ENCODE peak calls at places on chromosome 6, in eight cellular contexts. Y is T-helper 17 cell; G is cardiac muscle cell; D is hypothalamus; F is stimulated activated CD8-positive, alpha-beta memory T cell treated with anti-CD3 and anti-CD28 coated beads, Interleukin-15, amount 100 ng/mL, for 24 hours; J is KBM-7; U is SIG-M5; L is stimulated activated CD4-positive, alpha-beta T cell treated with anti-CD3 and anti-CD28 coated beads, Interleukin-4, amount 100 ng/mL, for 48 hours. W is an unnamed sample.

GRCh38 chr6:81561071-81561564 is 191.4 kb downstream of the TENT5A start:
- DNase-seq in Y (no peak), G (no peak), D (no peak), F (no peak), J (no peak), U (no peak), L (no peak), W (no peak)

GRCh38 chr6:163176097-163176496 is 238.4 kb upstream of the QKI start:
- DNase-seq in Y (no peak), G (no peak), D (no peak), F (no peak), J (no peak), U (no peak), L (no peak), W (no peak)

GRCh38 chr6:38459291-38459690 is 180.4 kb downstream of the BTBD9 start:
- DNase-seq in Y (no peak), G (no peak), D (no peak), F (no peak), J (no peak), U (no peak), L (no peak), W (no peak)

GRCh38 chr6:87483929-87484328 is 11.2 kb downstream of the SLC35A1 start:
- DNase-seq in Y (no peak), G (no peak), D (no peak), F (no peak), J (peak), U (no peak), L (no peak), W (no peak)

GRCh38 chr6:108174371-108175175 is 8.8 kb downstream of the NR2E1 start:
- DNase-seq in Y (no peak), G (peak), D (no peak), F (no peak), J (peak), U (no peak), L (no peak), W (no peak)

GRCh38 chr6:47134476-47135189 is 92.5 kb upstream of the ADGRF1 start:
- DNase-seq in Y (no peak), G (peak), D (no peak), F (no peak), J (peak), U (peak), L (no peak), W (no peak)

GRCh38 chr6:126181173-126181741 is 158.7 kb upstream of the CENPW start:
- DNase-seq in Y (no peak), G (no peak), D (no peak), F (no peak), J (no peak), U (no peak), L (no peak), W (no peak)

GRCh38 chr6:166460473-166461437 is 78.0 kb upstream of the MPC1 start:
- DNase-seq in Y (no peak), G (no peak), D (no peak), F (no peak), J (no peak), U (no peak), L (no peak), W (no peak)

GRCh38 chr6:79570802-79571367 is 33.7 kb upstream of the LCA5 start:
- DNase-seq in Y (no peak), G (peak), D (no peak), F (no peak), J (peak), U (no peak), L (no peak), W (no peak)

GRCh38 chr6:13767121-13767794 is 47.1 kb downstream of the MCUR1 start:
- DNase-seq in Y (no peak), G (peak), D (peak), F (no peak), J (peak), U (no peak), L (no peak), W (no peak)

GRCh38 chr6:31007694-31008093 is 2.6 kb upstream of the MUC22 start:
- DNase-seq in Y (no peak), G (no peak), D (no peak), F (no peak), J (no peak), U (no peak), L (no peak), W (no peak)

GRCh38 chr6:138004423-138005287 is 102.6 kb downstream of the PERP start:
- DNase-seq in Y (no peak), G (peak), D (no peak), F (no peak), J (peak), U (no peak), L (no peak), W (no peak)

GRCh38 chr6:157238346-157238745 is 85.0 kb downstream of the TMEM242 start:
- DNase-seq in Y (no peak), G (no peak), D (no peak), F (no peak), J (no peak), U (no peak), L (no peak), W (no peak)

GRCh38 chr6:7532232-7532631 is 9.2 kb upstream of the DSP start:
- DNase-seq in Y (no peak), G (no peak), D (no peak), F (no peak), J (no peak), U (no peak), L (no peak), W (peak)

GRCh38 chr6:170031684-170032121 is 259.2 kb downstream of the DLL1 start:
- DNase-seq in Y (no peak), G (no peak), D (no peak), F (no peak), J (no peak), U (no peak), L (no peak), W (no peak)

GRCh38 chr6:14009416-14009815 is 84.7 kb downstream of the RNF182 start:
- DNase-seq in Y (no peak), G (no peak), D (no peak), F (no peak), J (no peak), U (no peak), L (no peak), W (no peak)

GRCh38 chr6:129607581-129608186 is 102.3 kb downstream of the ARHGAP18 start:
- DNase-seq in Y (no peak), G (no peak), D (no peak), F (no peak), J (no peak), U (no peak), L (no peak), W (no peak)

GRCh38 chr6:35706468-35706867 is 17.8 kb upstream of the FKBP5 start:
- DNase-seq in Y (no peak), G (no peak), D (no peak), F (no peak), J (peak), U (no peak), L (no peak), W (no peak)

GRCh38 chr6:84979541-84979940 is 215.1 kb upstream of the TBX18 start:
- DNase-seq in Y (no peak), G (no peak), D (no peak), F (no peak), J (no peak), U (no peak), L (no peak), W (no peak)

GRCh38 chr6:116511424-116512131 is at the start of gene CALHM5:
- DNase-seq in Y (no peak), G (peak), D (no peak), F (no peak), J (no peak), U (no peak), L (no peak), W (no peak)

GRCh38 chr6:167574431-167575097 is 249.7 kb downstream of the TTLL2 start:
- DNase-seq in Y (no peak), G (no peak), D (no peak), F (no peak), J (no peak), U (no peak), L (no peak), W (peak)

GRCh38 chr6:126100386-126100785 is 114.0 kb downstream of the TRMT11 start:
- DNase-seq in Y (no peak), G (no peak), D (no peak), F (no peak), J (no peak), U (no peak), L (no peak), W (no peak)

GRCh38 chr6:149636116-149636515 is 12.4 kb downstream of the KATNA1 start:
- DNase-seq in Y (no peak), G (no peak), D (no peak), F (no peak), J (no peak), U (no peak), L (no peak), W (no peak)

GRCh38 chr6:84514089-84514971 is 250.1 kb downstream of the TBX18 start:
- DNase-seq in Y (no peak), G (no peak), D (no peak), F (no peak), J (no peak), U (no peak), L (no peak), W (no peak)

GRCh38 chr6:40473026-40473425 is 114.1 kb downstream of the LRFN2 start:
- DNase-seq in Y (no peak), G (no peak), D (no peak), F (no peak), J (no peak), U (no peak), L (no peak), W (no peak)

GRCh38 chr6:155341130-155341828 is 27.0 kb upstream of the TFB1M start:
- DNase-seq in Y (no peak), G (no peak), D (no peak), F (no peak), J (no peak), U (no peak), L (no peak), W (no peak)

W was measured in breast epithelium.